ENCODE peak calls at places on chromosome 2, in six cellular contexts. T is brain microvascular endothelial cell, F is mesendoderm, S is GM23338, J is sigmoid colon, H is uterus. D is an unnamed sample. For H3K27me3, the result is how much of the 10 kb centered on the place peaks cover.

GRCh38 chr2:9138507-9139085 is 68.0 kb upstream of the ASAP2 start:
- DNase-seq in T (no peak), F (peak), S (peak), J (peak), H (no peak), D (no peak)

GRCh38 chr2:88170472-88170892 is 336 bp downstream of the THNSL2 start:
- DNase-seq in T (peak), F (peak), S (peak), J (peak), H (peak), D (no peak)

GRCh38 chr2:215772003-215772402 is 241.3 kb downstream of the MREG start:
- DNase-seq in T (peak), F (peak), S (peak), J (no peak), H (no peak), D (no peak)

GRCh38 chr2:14199040-14199439 is 433.5 kb upstream of the LRATD1 start:
- DNase-seq in T (peak), F (peak), S (peak), J (no peak), H (no peak), D (no peak)

GRCh38 chr2:44838116-44838790 is 103.2 kb upstream of the SIX3 start:
- DNase-seq in T (no peak), F (no peak), S (no peak), J (no peak), H (no peak), D (no peak)

GRCh38 chr2:170736628-170737027 is 21.5 kb downstream of the SP5 start:
- DNase-seq in T (no peak), F (no peak), S (no peak), J (no peak), H (no peak), D (no peak)

GRCh38 chr2:129710670-129711495 is 268.6 kb upstream of the RAB6C start:
- DNase-seq in T (no peak), F (no peak), S (no peak), J (no peak), H (no peak), D (no peak)

GRCh38 chr2:210617732-210618330 is 61.4 kb downstream of the CPS1 start:
- DNase-seq in T (peak), F (peak), S (peak), J (no peak), H (no peak), D (peak)

GRCh38 chr2:203583696-203584095 is 48.6 kb upstream of the RAPH1 start:
- DNase-seq in T (peak), F (no peak), S (no peak), J (no peak), H (no peak), D (peak)

GRCh38 chr2:69185807-69186206 is 172.8 kb downstream of the ANTXR1 start:
- DNase-seq in T (peak), F (no peak), S (no peak), J (no peak), H (no peak), D (no peak)

GRCh38 chr2:98377569-98377968 is 31.3 kb downstream of the CNGA3 start:
- DNase-seq in T (no peak), F (no peak), S (no peak), J (no peak), H (no peak), D (no peak)

GRCh38 chr2:181117176-181117925 is 136.9 kb downstream of the UBE2E3 start:
- DNase-seq in T (no peak), F (no peak), S (no peak), J (no peak), H (no peak), D (no peak)

GRCh38 chr2:25567406-25567805 is 106.0 kb downstream of the DTNB start:
- DNase-seq in T (peak), F (peak), S (peak), J (no peak), H (no peak), D (peak)

GRCh38 chr2:59850554-59850953 is 702.9 kb downstream of the BCL11A start:
- DNase-seq in T (no peak), F (no peak), S (no peak), J (no peak), H (no peak), D (no peak)

GRCh38 chr2:241571821-241572620 is 13.5 kb downstream of the BOK start:
- DNase-seq in T (no peak), F (no peak), S (no peak), J (peak), H (no peak), D (no peak)

GRCh38 chr2:200428961-200429665 is 80.8 kb downstream of the KCTD18 start:
- DNase-seq in T (no peak), F (no peak), S (no peak), J (no peak), H (no peak), D (no peak)

GRCh38 chr2:197915548-197916265 is 111.3 kb downstream of the PLCL1 start:
- DNase-seq in T (peak), F (no peak), S (no peak), J (no peak), H (no peak), D (no peak)

GRCh38 chr2:126586321-126586720 is 69.6 kb upstream of the GYPC start:
- DNase-seq in T (no peak), F (no peak), S (no peak), J (no peak), H (peak), D (no peak)

GRCh38 chr2:184596819-184597411 is 1.4 kb upstream of the ZNF804A start:
- DNase-seq in T (peak), F (peak), S (peak), J (no peak), H (no peak), D (no peak)

GRCh38 chr2:77232909-77233308 is 289.3 kb downstream of the LRRTM4 start:
- DNase-seq in T (no peak), F (no peak), S (no peak), J (no peak), H (no peak), D (no peak)

GRCh38 chr2:241381872-241382271 is 25.8 kb downstream of the FARP2 start:
- DNase-seq in T (no peak), F (no peak), S (no peak), J (no peak), H (no peak), D (no peak)

GRCh38 chr2:175431054-175431780 is 249.7 kb upstream of the ATP5MC3 start:
- DNase-seq in T (no peak), F (no peak), S (no peak), J (no peak), H (no peak), D (no peak)

GRCh38 chr2:145484443-145485086 is 964.6 kb upstream of the ZEB2 start:
- DNase-seq in T (peak), F (peak), S (peak), J (no peak), H (no peak), D (peak)

GRCh38 chr2:70795164-70795995 is 4.9 kb upstream of the FIGLA start:
- DNase-seq in T (no peak), F (peak), S (no peak), J (no peak), H (no peak), D (no peak)
- H3K27me3 ChIP-seq in T (under half), F (under half), S (half or more), J (under half), H (under half), D (under half)

DNA sequence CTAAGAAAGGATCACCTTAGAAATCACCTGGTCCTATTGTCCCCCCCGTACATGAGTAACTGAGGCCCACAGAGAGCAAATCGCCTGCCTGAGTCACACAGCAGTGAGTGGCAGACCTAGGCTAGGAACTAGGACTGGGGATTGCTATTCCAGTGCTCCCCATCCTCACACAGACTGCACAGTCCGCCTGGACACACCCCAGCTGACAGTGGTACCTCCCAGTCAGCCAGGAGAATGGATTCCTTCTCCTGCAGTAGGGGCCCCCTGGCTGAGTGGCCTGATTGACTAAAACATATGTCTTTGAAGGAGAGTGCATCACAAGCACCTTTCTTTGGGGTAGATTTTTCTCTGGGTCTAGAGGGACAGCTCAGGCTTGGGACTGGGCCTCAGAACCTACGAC is 32.4 kb upstream of the SLC35F6 start:
- DNase-seq in T (no peak), F (no peak), S (no peak), J (no peak), H (no peak), D (no peak)
- H3K27me3 ChIP-seq in T (under half), F (under half), S (under half), J (under half), H (under half), D (under half)

DNA sequence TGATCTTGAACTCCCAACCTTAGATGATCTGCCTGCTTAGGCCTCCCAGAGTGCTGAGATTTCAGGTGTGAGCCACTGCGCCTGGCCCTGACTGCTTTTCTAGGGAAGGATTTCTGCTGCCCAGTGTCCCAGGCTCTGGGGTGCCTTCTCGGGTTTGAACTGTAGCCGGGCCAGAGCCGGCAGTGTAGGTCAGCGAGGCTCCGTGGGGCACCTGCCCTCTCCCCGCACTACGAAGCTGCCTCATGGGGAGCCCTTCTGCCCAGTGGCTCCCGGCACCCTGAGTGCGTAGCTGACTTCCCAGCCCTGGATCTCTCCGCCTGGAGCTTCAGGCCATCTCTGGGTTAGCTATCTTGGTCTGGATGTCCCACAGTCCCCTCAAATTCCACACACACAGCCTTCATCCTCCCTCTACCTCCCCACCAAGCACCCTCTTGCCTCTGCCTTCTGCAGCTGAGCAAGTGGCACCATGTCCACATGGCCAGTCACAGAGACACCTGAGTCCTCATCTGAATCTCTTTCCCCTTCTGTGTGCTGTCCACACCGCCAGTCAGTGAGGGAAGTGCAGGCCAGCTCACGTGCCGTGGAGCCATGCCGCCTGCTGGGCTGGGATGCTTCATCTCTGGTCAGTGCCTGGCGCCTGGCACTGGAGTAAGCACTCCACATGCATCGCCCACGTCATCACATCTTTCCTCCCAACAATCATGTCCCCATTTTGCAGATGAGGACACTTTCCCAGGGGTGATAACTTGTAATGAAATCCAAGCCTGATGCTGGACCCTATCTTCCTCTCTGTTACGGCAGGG is 69.2 kb downstream of the EDAR start:
- DNase-seq in T (no peak), F (no peak), S (no peak), J (peak), H (no peak), D (no peak)
- H3K27me3 ChIP-seq in T (under half), F (under half), S (under half), J (under half), H (under half), D (under half)

GRCh38 chr2:230658877-230659652 is 53.6 kb upstream of the CAB39 start:
- DNase-seq in T (no peak), F (no peak), S (no peak), J (no peak), H (no peak), D (no peak)

GRCh38 chr2:230657462-230657861 is 55.2 kb upstream of the CAB39 start:
- DNase-seq in T (no peak), F (no peak), S (no peak), J (no peak), H (no peak), D (no peak)

GRCh38 chr2:230657906-230658305 is 54.7 kb upstream of the CAB39 start:
- DNase-seq in T (no peak), F (no peak), S (no peak), J (no peak), H (no peak), D (no peak)

GRCh38 chr2:230660294-230661060 is 52.2 kb upstream of the CAB39 start:
- DNase-seq in T (no peak), F (no peak), S (no peak), J (peak), H (peak), D (no peak)

GRCh38 chr2:230658577-230658876 is 54.1 kb upstream of the CAB39 start:
- DNase-seq in T (no peak), F (no peak), S (no peak), J (no peak), H (no peak), D (no peak)
- H3K27me3 ChIP-seq in T (under half), F (under half), S (under half), J (under half), H (under half), D (under half)

GRCh38 chr2:218990052-218990451 is 3.2 kb downstream of the CRYBA2 start:
- DNase-seq in T (no peak), F (no peak), S (no peak), J (peak), H (no peak), D (no peak)

GRCh38 chr2:218991674-218992168 is 1.5 kb downstream of the CRYBA2 start:
- DNase-seq in T (no peak), F (peak), S (peak), J (peak), H (no peak), D (no peak)

GRCh38 chr2:218988650-218989049 is 3.7 kb upstream of the FEV start:
- DNase-seq in T (no peak), F (no peak), S (no peak), J (peak), H (no peak), D (no peak)

GRCh38 chr2:218992196-218992595 is 1.0 kb downstream of the CRYBA2 start:
- DNase-seq in T (no peak), F (no peak), S (no peak), J (peak), H (no peak), D (no peak)

DNA sequence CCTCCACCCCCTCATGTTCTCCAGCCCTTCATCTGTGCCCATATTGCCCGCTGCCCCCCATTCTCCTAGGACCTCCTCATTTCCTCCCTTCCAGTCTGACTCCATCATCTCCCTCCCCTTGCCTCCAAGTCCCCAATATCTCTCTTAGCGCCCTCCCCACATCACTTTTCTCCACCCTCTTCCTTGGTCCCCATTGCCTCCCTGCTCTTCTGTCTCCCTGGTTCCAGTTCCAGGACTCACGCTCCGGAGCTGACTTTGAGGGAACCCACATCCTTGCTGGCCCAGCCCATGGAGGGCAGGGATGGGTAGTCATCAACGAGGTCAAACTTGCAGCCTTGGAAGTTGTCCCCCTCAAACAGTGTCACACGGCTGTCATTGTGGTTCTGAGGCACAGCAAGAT is 2.6 kb downstream of the CRYBA2 start:
- DNase-seq in T (no peak), F (no peak), S (no peak), J (peak), H (no peak), D (no peak)
- H3K27me3 ChIP-seq in T (half or more), F (half or more), S (half or more), J (half or more), H (under half), D (under half)

DNA sequence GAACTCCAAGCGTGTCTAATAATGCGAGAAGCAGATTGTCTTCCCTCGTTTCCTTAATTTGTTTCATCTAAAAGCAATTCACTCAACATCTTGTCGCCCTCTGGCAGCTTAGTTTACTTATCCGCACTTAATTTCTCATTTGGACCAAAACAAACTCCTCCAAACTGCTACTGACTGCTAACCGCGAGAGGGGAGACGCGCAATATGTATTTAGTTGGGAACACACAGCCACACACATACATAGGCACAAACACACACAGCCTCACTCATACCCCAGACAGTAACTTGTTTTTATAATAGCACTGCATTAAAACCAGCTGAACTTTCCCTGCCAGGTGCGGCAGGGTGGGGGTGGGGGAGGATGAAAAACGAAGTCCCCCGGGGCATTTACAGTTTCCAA is 2.6 kb downstream of the ERBB4 start:
- DNase-seq in T (no peak), F (no peak), S (no peak), J (no peak), H (no peak), D (no peak)
- H3K27me3 ChIP-seq in T (under half), F (under half), S (half or more), J (under half), H (under half), D (under half)

DNA sequence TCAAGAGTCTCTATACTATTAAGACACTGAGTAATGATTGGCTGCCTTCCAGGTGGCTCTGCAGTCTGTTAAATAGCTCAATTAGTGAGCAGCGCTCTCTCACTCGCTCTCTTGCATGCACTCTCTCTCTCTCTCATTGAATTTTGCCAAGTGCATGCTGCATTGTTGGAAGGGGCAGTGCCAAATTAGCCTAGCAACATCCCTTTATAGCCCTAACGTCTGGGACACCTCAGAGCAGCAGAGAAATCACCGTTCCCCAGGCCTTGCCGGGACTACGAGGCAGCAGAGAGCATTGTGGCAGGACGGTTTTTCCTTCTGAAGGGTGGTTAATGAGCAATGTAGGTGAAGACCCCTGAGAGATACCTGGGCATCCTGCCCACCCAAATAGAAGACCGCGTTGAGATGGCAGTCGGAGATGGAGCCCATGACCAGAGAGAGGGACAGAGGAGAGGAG is 447.6 kb upstream of the POU3F3 start:
- DNase-seq in T (no peak), F (no peak), S (no peak), J (peak), H (no peak), D (no peak)
- H3K27me3 ChIP-seq in T (under half), F (under half), S (under half), J (under half), H (under half), D (under half)

GRCh38 chr2:72920317-72921087 is 3.2 kb downstream of the EMX1 start:
- DNase-seq in T (no peak), F (peak), S (peak), J (peak), H (no peak), D (no peak)
- H3K27me3 ChIP-seq in T (half or more), F (half or more), S (half or more), J (half or more), H (under half), D (under half)